ENCODE peak calls at places on chromosomes 4 and X, in four cellular contexts. One of them, this sample, is unnamed.

GRCh38 chr4:94892051-94892450 is 134.3 kb downstream of the BMPR1B start:
- DNase-seq in SK-N-SH: no peak
- DNase-seq in H9: no peak
- DNase-seq in neuronal stem cell: no peak
- DNase-seq in this sample: no peak

GRCh38 chr4:77595361-77595973 is 10.2 kb upstream of the CXCL13 start:
- DNase-seq in SK-N-SH: no peak
- DNase-seq in H9: no peak
- DNase-seq in neuronal stem cell: no peak
- DNase-seq in this sample: no peak

GRCh38 chrX:56248492-56248891 is 16.3 kb downstream of the KLF8 start:
- DNase-seq in SK-N-SH: peak; percentile 52
- DNase-seq in H9: peak; percentile 34
- DNase-seq in neuronal stem cell: no peak
- DNase-seq in this sample: peak; percentile 60

GRCh38 chrX:69179380-69179911 is 14.2 kb upstream of the PJA1 start:
- DNase-seq in SK-N-SH: peak; percentile 72
- DNase-seq in H9: peak; percentile 56
- DNase-seq in neuronal stem cell: peak; percentile 64
- DNase-seq in this sample: peak; percentile 84

GRCh38 chr4:144504853-144505252 is 141.1 kb upstream of the HHIP start:
- DNase-seq in SK-N-SH: no peak
- DNase-seq in H9: no peak
- DNase-seq in neuronal stem cell: no peak
- DNase-seq in this sample: no peak

GRCh38 chrX:20270557-20270880 is 3.8 kb upstream of the RPS6KA3 start:
- DNase-seq in SK-N-SH: no peak
- DNase-seq in H9: no peak
- DNase-seq in neuronal stem cell: no peak
- DNase-seq in this sample: no peak

GRCh38 chr4:102500371-102501175 is 586 bp upstream of the NFKB1 start:
- DNase-seq in SK-N-SH: peak; percentile 73
- DNase-seq in H9: peak; percentile 48
- DNase-seq in neuronal stem cell: peak; percentile 11
- DNase-seq in this sample: peak; percentile 54

GRCh38 chrX:19552793-19553192 is 37.5 kb upstream of the MAP3K15 start:
- DNase-seq in SK-N-SH: no peak
- DNase-seq in H9: no peak
- DNase-seq in neuronal stem cell: no peak
- DNase-seq in this sample: no peak

GRCh38 chrX:16978193-16978984 is 31.9 kb downstream of the REPS2 start:
- DNase-seq in SK-N-SH: no peak
- DNase-seq in H9: no peak
- DNase-seq in neuronal stem cell: no peak
- DNase-seq in this sample: no peak

GRCh38 chr4:47342796-47343195 is 120.7 kb downstream of the COMMD8 start:
- DNase-seq in SK-N-SH: no peak
- DNase-seq in H9: no peak
- DNase-seq in neuronal stem cell: no peak
- DNase-seq in this sample: no peak

GRCh38 chr4:1686440-1687036 is 2.4 kb upstream of the FAM53A start:
- DNase-seq in SK-N-SH: no peak
- DNase-seq in H9: no peak
- DNase-seq in neuronal stem cell: no peak
- DNase-seq in this sample: no peak

GRCh38 chrX:13990126-13990525 is 39.6 kb downstream of the GEMIN8 start:
- DNase-seq in SK-N-SH: no peak
- DNase-seq in H9: no peak
- DNase-seq in neuronal stem cell: no peak
- DNase-seq in this sample: no peak

GRCh38 chr4:141074098-141074878 is 59.0 kb downstream of the RNF150 start:
- DNase-seq in SK-N-SH: no peak
- DNase-seq in H9: no peak
- DNase-seq in neuronal stem cell: no peak
- DNase-seq in this sample: no peak

GRCh38 chr4:12889054-12889453 is 595.1 kb downstream of the RAB28 start:
- DNase-seq in SK-N-SH: no peak
- DNase-seq in H9: no peak
- DNase-seq in neuronal stem cell: no peak
- DNase-seq in this sample: no peak

GRCh38 chr4:6724461-6725111 is 8.6 kb downstream of the BLOC1S4 start:
- DNase-seq in SK-N-SH: no peak
- DNase-seq in H9: no peak
- DNase-seq in neuronal stem cell: no peak
- DNase-seq in this sample: peak; percentile 43

GRCh38 chrX:68599256-68600152 is 48.0 kb upstream of the STARD8 start:
- DNase-seq in SK-N-SH: peak; percentile 15
- DNase-seq in H9: no peak
- DNase-seq in neuronal stem cell: no peak
- DNase-seq in this sample: no peak

GRCh38 chr4:166335256-166335938 is 462.4 kb downstream of the TLL1 start:
- DNase-seq in SK-N-SH: no peak
- DNase-seq in H9: no peak
- DNase-seq in neuronal stem cell: no peak
- DNase-seq in this sample: no peak
- H2AFZ ChIP-seq in SK-N-SH: peak overlapping the region; percentile 48
- H2AFZ ChIP-seq in H9: no peak overlapping the region
- H2AFZ ChIP-seq in neuronal stem cell: no peak overlapping the region
- H2AFZ ChIP-seq in this sample: no peak overlapping the region

DNA sequence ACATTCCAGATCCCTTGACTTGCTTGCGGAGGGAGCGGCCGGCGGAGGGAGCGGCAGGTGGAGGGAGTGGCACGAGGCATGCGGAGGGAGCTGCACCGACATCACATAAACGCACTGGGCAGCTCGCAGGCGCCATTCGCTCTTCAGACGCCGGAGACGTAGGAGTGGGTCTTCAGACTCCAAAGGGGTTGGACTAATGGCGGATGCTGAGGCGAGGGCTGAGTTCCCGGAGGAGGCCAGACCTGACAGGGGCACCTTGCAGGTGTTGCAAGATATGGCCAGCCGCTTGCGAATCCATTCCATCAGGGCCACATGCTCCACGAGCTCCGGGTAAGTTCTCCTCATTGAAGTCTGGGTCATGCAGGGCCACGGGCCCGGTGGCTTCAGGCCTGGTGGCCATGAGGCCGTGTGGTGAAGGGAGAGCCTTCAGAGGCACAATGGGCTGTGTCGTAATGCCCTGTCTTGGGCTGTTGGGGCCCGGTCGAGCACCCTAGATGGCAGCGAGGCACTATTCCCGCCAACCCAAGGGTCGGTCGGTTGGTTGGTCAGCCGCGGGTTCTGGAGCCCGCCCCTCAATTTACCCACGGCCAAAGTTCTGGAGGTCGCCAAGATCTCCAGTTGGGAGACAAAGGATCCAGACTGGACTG is at the start of gene TKTL1:
- DNase-seq in SK-N-SH: no peak
- DNase-seq in H9: no peak
- DNase-seq in neuronal stem cell: no peak
- DNase-seq in this sample: no peak
- H2AFZ ChIP-seq in SK-N-SH: no peak within 1 kb of the TSS
- H2AFZ ChIP-seq in H9: no peak within 1 kb of the TSS
- H2AFZ ChIP-seq in neuronal stem cell: no peak within 1 kb of the TSS
- H2AFZ ChIP-seq in this sample: no peak within 1 kb of the TSS

GRCh38 chr4:97656034-97656720 is 487.1 kb downstream of the STPG2 start:
- DNase-seq in SK-N-SH: no peak
- DNase-seq in H9: no peak
- DNase-seq in neuronal stem cell: no peak
- DNase-seq in this sample: no peak
- H2AFZ ChIP-seq in SK-N-SH: no peak overlapping the region
- H2AFZ ChIP-seq in H9: no peak overlapping the region
- H2AFZ ChIP-seq in neuronal stem cell: no peak overlapping the region
- H2AFZ ChIP-seq in this sample: no peak overlapping the region

GRCh38 chr4:156481845-156482244 is 489.8 kb downstream of the PDGFC start:
- DNase-seq in SK-N-SH: no peak
- DNase-seq in H9: no peak
- DNase-seq in neuronal stem cell: no peak
- DNase-seq in this sample: no peak
- H2AFZ ChIP-seq in SK-N-SH: no peak overlapping the region
- H2AFZ ChIP-seq in H9: no peak overlapping the region
- H2AFZ ChIP-seq in neuronal stem cell: no peak overlapping the region
- H2AFZ ChIP-seq in this sample: no peak overlapping the region

GRCh38 chr4:157012781-157013180 is 41.2 kb upstream of the PDGFC start:
- DNase-seq in SK-N-SH: no peak
- DNase-seq in H9: no peak
- DNase-seq in neuronal stem cell: no peak
- DNase-seq in this sample: no peak
- H2AFZ ChIP-seq in SK-N-SH: peak overlapping the region; percentile 61
- H2AFZ ChIP-seq in H9: no peak overlapping the region
- H2AFZ ChIP-seq in neuronal stem cell: peak overlapping the region; percentile 13
- H2AFZ ChIP-seq in this sample: no peak overlapping the region